ENCODE peak calls at places on chromosomes 2 and 18, in six cellular contexts. V, R, J, B, D and Y are unnamed samples.

GRCh38 chr2:127569274-127570065 is 34.0 kb downstream of the MYO7B start:
- DNase-seq in V (peak; percentile 38), R (peak; percentile 16), J (no peak), B (no peak), D (no peak), Y (no peak)

GRCh38 chr2:142897807-142898206 is 20.3 kb downstream of the KYNU start:
- DNase-seq in V (no peak), R (no peak), J (no peak), B (no peak), D (no peak), Y (no peak)

GRCh38 chr2:24540011-24540477 is 49.0 kb downstream of the NCOA1 start:
- DNase-seq in V (no peak), R (no peak), J (no peak), B (peak; percentile 27), D (no peak), Y (no peak)

GRCh38 chr18:58345064-58345463 is 283.8 kb downstream of the ALPK2 start:
- DNase-seq in V (no peak), R (no peak), J (no peak), B (no peak), D (no peak), Y (peak; percentile 10)

GRCh38 chr18:72588339-72588738 is 44.2 kb upstream of the CBLN2 start:
- DNase-seq in V (no peak), R (no peak), J (no peak), B (no peak), D (no peak), Y (no peak)

GRCh38 chr18:31155498-31155897 is 7.2 kb downstream of the DSC1 start:
- DNase-seq in V (no peak), R (no peak), J (no peak), B (no peak), D (no peak), Y (no peak)

GRCh38 chr2:158817596-158817995 is 22.5 kb downstream of the DAPL1 start:
- DNase-seq in V (no peak), R (no peak), J (no peak), B (no peak), D (no peak), Y (no peak)

GRCh38 chr2:205730701-205731271 is 48.5 kb downstream of the NRP2 start:
- DNase-seq in V (no peak), R (no peak), J (no peak), B (no peak), D (no peak), Y (no peak)

GRCh38 chr2:14720319-14720718 is 87.8 kb downstream of the LRATD1 start:
- DNase-seq in V (no peak), R (peak; percentile 20), J (no peak), B (no peak), D (no peak), Y (no peak)

GRCh38 chr2:129929321-129930290 is 49.9 kb upstream of the RAB6C start:
- DNase-seq in V (no peak), R (no peak), J (no peak), B (no peak), D (no peak), Y (no peak)

GRCh38 chr18:21134895-21135294 is 23.3 kb upstream of the ROCK1 start:
- DNase-seq in V (no peak), R (no peak), J (no peak), B (no peak), D (peak; percentile 42), Y (no peak)

GRCh38 chr18:3596324-3597158 is 146.6 kb downstream of the TGIF1 start:
- DNase-seq in V (peak; percentile 72), R (no peak), J (no peak), B (peak; percentile 23), D (peak; percentile 64), Y (peak; percentile 40)

GRCh38 chr2:147182260-147182659 is 662.6 kb upstream of the ACVR2A start:
- DNase-seq in V (no peak), R (no peak), J (no peak), B (no peak), D (no peak), Y (no peak)

GRCh38 chr2:137367361-137367760 is 596.9 kb upstream of the HNMT start:
- DNase-seq in V (no peak), R (no peak), J (no peak), B (no peak), D (no peak), Y (no peak)

GRCh38 chr2:168722592-168722991 is 79.8 kb upstream of the NOSTRIN start:
- DNase-seq in V (no peak), R (no peak), J (no peak), B (no peak), D (no peak), Y (no peak)

GRCh38 chr2:38959938-38960608 is 70.4 kb downstream of the ARHGEF33 start:
- DNase-seq in V (peak; percentile 85), R (peak; percentile 62), J (no peak), B (peak; percentile 55), D (peak; percentile 69), Y (peak; percentile 23)

GRCh38 chr2:198657520-198658121 is 800.1 kb downstream of the SATB2 start:
- DNase-seq in V (no peak), R (peak; percentile 12), J (no peak), B (no peak), D (no peak), Y (peak; percentile 14)

GRCh38 chr2:25964891-25965290 is 17.4 kb downstream of the KIF3C start:
- DNase-seq in V (no peak), R (no peak), J (no peak), B (no peak), D (no peak), Y (no peak)

GRCh38 chr2:46979611-46980010 is 64.0 kb upstream of the MCFD2 start:
- DNase-seq in V (no peak), R (no peak), J (no peak), B (no peak), D (peak; percentile 80), Y (no peak)

GRCh38 chr2:130339885-130340745 is 2.6 kb upstream of the IMP4 start:
- DNase-seq in V (no peak), R (no peak), J (no peak), B (no peak), D (no peak), Y (no peak)

GRCh38 chr18:42038936-42039335 is 83.9 kb downstream of the PIK3C3 start:
- DNase-seq in V (no peak), R (peak; percentile 0), J (no peak), B (no peak), D (no peak), Y (no peak)

GRCh38 chr2:241081190-241081642 is 20.9 kb downstream of the MTERF4 start:
- DNase-seq in V (no peak), R (no peak), J (no peak), B (no peak), D (no peak), Y (no peak)

GRCh38 chr2:19120181-19120580 is 238.2 kb downstream of the OSR1 start:
- DNase-seq in V (no peak), R (no peak), J (no peak), B (no peak), D (no peak), Y (no peak)

GRCh38 chr18:34358923-34359322 is 134.2 kb upstream of the NOL4 start:
- DNase-seq in V (no peak), R (no peak), J (no peak), B (no peak), D (no peak), Y (no peak)

GRCh38 chr2:43019536-43020183 is 206.7 kb downstream of the ZFP36L2 start:
- DNase-seq in V (no peak), R (no peak), J (no peak), B (no peak), D (no peak), Y (no peak)

GRCh38 chr2:160737247-160737646 is 243.6 kb upstream of the RBMS1 start:
- DNase-seq in V (no peak), R (no peak), J (no peak), B (no peak), D (no peak), Y (no peak)

GRCh38 chr2:150272404-150272803 is 215.1 kb downstream of the RND3 start:
- DNase-seq in V (no peak), R (no peak), J (no peak), B (no peak), D (no peak), Y (no peak)

GRCh38 chr2:162301151-162301804 is 17.2 kb downstream of the IFIH1 start:
- DNase-seq in V (no peak), R (peak; percentile 13), J (peak; percentile 29), B (peak; percentile 19), D (peak; percentile 72), Y (peak; percentile 47)

GRCh38 chr2:171407030-171407707 is 26.6 kb downstream of the METTL8 start:
- DNase-seq in V (no peak), R (no peak), J (no peak), B (no peak), D (peak; percentile 40), Y (no peak)

GRCh38 chr2:74886811-74887210 is 52.9 kb downstream of the HK2 start:
- DNase-seq in V (no peak), R (no peak), J (no peak), B (no peak), D (no peak), Y (no peak)
- TF ChIP-seq CTCF in V (no peak), R (no peak), J (no peak), B (no peak), D (no peak), Y (no peak)

GRCh38 chr18:74315464-74316256 is at the start of gene C18orf63:
- DNase-seq in V (no peak), R (no peak), J (no peak), B (no peak), D (no peak), Y (no peak)
- TF ChIP-seq CTCF in V (no peak), R (no peak), J (no peak), B (no peak), D (no peak), Y (no peak)

GRCh38 chr2:238305092-238305862 is 15.0 kb upstream of the TRAF3IP1 start:
- DNase-seq in V (peak; percentile 46), R (no peak), J (no peak), B (no peak), D (no peak), Y (no peak)

GRCh38 chr2:238302076-238302475 is 13.7 kb upstream of the PER2 start:
- DNase-seq in V (no peak), R (no peak), J (no peak), B (no peak), D (no peak), Y (no peak)

GRCh38 chr2:238299803-238300202 is 11.4 kb upstream of the PER2 start:
- DNase-seq in V (no peak), R (no peak), J (no peak), B (peak; percentile 82), D (no peak), Y (no peak)

GRCh38 chr2:238304116-238304515 is 15.7 kb upstream of the PER2 start:
- DNase-seq in V (peak; percentile 47), R (no peak), J (no peak), B (no peak), D (no peak), Y (no peak)

DNA sequence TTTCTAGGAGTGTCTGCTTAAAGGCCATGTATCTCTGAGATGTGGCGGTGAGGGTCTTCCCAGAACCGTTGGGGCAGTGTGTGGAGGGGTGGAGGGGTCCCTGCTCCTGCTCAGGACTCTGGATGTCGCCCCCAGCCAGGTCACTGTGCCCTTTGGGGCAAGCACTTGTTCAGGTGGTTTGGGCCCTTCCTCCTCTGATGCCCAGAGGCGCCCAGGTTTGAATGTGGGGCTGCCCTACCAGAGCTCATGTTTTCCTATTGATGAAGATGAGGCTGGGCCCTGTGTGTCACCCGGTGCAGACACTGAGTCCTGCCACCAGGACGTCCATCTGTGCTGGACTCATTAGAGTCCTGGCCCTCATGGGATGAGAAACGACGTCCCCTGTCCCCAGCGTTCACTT is 14.3 kb upstream of the PER2 start:
- DNase-seq in V (no peak), R (no peak), J (no peak), B (no peak), D (no peak), Y (no peak)
- TF ChIP-seq CTCF in V (no peak), R (no peak), J (no peak), B (no peak), D (no peak), Y (no peak)

GRCh38 chr2:233473878-233474277 is 92.7 kb downstream of the USP40 start:
- DNase-seq in V (no peak), R (no peak), J (no peak), B (no peak), D (no peak), Y (no peak)
- TF ChIP-seq CTCF in V (no peak), R (no peak), J (no peak), B (no peak), D (no peak), Y (no peak)